ENCODE peak calls at places on chromosome 3, in four cellular contexts. One of them, this sample, is unnamed.

GRCh38 chr3:195270350-195271115 is 426 bp downstream of the XXYLT1 start:
- DNase-seq in mesothelial cell of epicardium: peak
- DNase-seq in left ventricle myocardium superior: peak
- DNase-seq in GM12865: peak
- DNase-seq in this sample: no peak

GRCh38 chr3:12737853-12738252 is 21.2 kb downstream of the TMEM40 start:
- DNase-seq in GM12865: no peak
- DNase-seq in left ventricle myocardium superior: no peak
- DNase-seq in mesothelial cell of epicardium: no peak
- DNase-seq in this sample: no peak

GRCh38 chr3:16254933-16255725 is 9.6 kb downstream of the DPH3 start:
- DNase-seq in mesothelial cell of epicardium: no peak
- DNase-seq in GM12865: peak
- DNase-seq in left ventricle myocardium superior: no peak
- DNase-seq in this sample: no peak

GRCh38 chr3:71885001-71885400 is 100.1 kb upstream of the PROK2 start:
- DNase-seq in left ventricle myocardium superior: no peak
- DNase-seq in GM12865: no peak
- DNase-seq in mesothelial cell of epicardium: no peak
- DNase-seq in this sample: no peak

GRCh38 chr3:109132801-109133473 is 3.6 kb upstream of the C3orf85 start:
- DNase-seq in mesothelial cell of epicardium: no peak
- DNase-seq in left ventricle myocardium superior: no peak
- DNase-seq in GM12865: no peak
- DNase-seq in this sample: no peak

GRCh38 chr3:67109651-67110204 is 111.6 kb downstream of the KBTBD8 start:
- DNase-seq in left ventricle myocardium superior: no peak
- DNase-seq in GM12865: peak
- DNase-seq in mesothelial cell of epicardium: no peak
- DNase-seq in this sample: no peak

GRCh38 chr3:42023380-42023779 is 61.5 kb upstream of the ULK4 start:
- DNase-seq in GM12865: no peak
- DNase-seq in left ventricle myocardium superior: no peak
- DNase-seq in mesothelial cell of epicardium: no peak
- DNase-seq in this sample: no peak

GRCh38 chr3:64030741-64031140 is 7.4 kb upstream of the PSMD6 start:
- DNase-seq in mesothelial cell of epicardium: peak
- DNase-seq in GM12865: peak
- DNase-seq in left ventricle myocardium superior: peak
- DNase-seq in this sample: peak

GRCh38 chr3:30873667-30874066 is 20.8 kb downstream of the GADL1 start:
- DNase-seq in GM12865: no peak
- DNase-seq in mesothelial cell of epicardium: no peak
- DNase-seq in left ventricle myocardium superior: no peak
- DNase-seq in this sample: no peak

GRCh38 chr3:34008191-34008590 is 209.8 kb downstream of the PDCD6IP start:
- DNase-seq in GM12865: no peak
- DNase-seq in mesothelial cell of epicardium: no peak
- DNase-seq in left ventricle myocardium superior: no peak
- DNase-seq in this sample: no peak

GRCh38 chr3:100630664-100631063 is 21.3 kb downstream of the ADGRG7 start:
- DNase-seq in GM12865: no peak
- DNase-seq in mesothelial cell of epicardium: no peak
- DNase-seq in left ventricle myocardium superior: no peak
- DNase-seq in this sample: no peak

GRCh38 chr3:126438746-126439145 is 36.9 kb downstream of the ZXDC start:
- DNase-seq in left ventricle myocardium superior: no peak
- DNase-seq in GM12865: no peak
- DNase-seq in mesothelial cell of epicardium: no peak
- DNase-seq in this sample: no peak

GRCh38 chr3:9914559-9915251 is 2.2 kb upstream of the IL17RC start:
- DNase-seq in mesothelial cell of epicardium: no peak
- DNase-seq in left ventricle myocardium superior: no peak
- DNase-seq in GM12865: no peak
- DNase-seq in this sample: no peak

GRCh38 chr3:10371789-10372188 is 50.9 kb upstream of the SEC13 start:
- DNase-seq in mesothelial cell of epicardium: no peak
- DNase-seq in GM12865: no peak
- DNase-seq in left ventricle myocardium superior: no peak
- DNase-seq in this sample: no peak

GRCh38 chr3:42735021-42735420 is 32.4 kb upstream of the HHATL start:
- DNase-seq in GM12865: no peak
- DNase-seq in mesothelial cell of epicardium: no peak
- DNase-seq in left ventricle myocardium superior: no peak
- DNase-seq in this sample: no peak

GRCh38 chr3:126101521-126101982 is 17.6 kb upstream of the SLC41A3 start:
- DNase-seq in GM12865: no peak
- DNase-seq in mesothelial cell of epicardium: no peak
- DNase-seq in left ventricle myocardium superior: no peak
- DNase-seq in this sample: no peak

GRCh38 chr3:105865016-105865623 is 3.7 kb downstream of the CBLB start:
- DNase-seq in mesothelial cell of epicardium: no peak
- DNase-seq in GM12865: no peak
- DNase-seq in left ventricle myocardium superior: no peak
- DNase-seq in this sample: no peak

GRCh38 chr3:113912551-113913246 is 35.1 kb upstream of the ZDHHC23 start:
- DNase-seq in GM12865: peak
- DNase-seq in mesothelial cell of epicardium: no peak
- DNase-seq in left ventricle myocardium superior: no peak
- DNase-seq in this sample: no peak

GRCh38 chr3:46947981-46948791 is 28.4 kb downstream of the CCDC12 start:
- DNase-seq in GM12865: peak
- DNase-seq in mesothelial cell of epicardium: no peak
- DNase-seq in left ventricle myocardium superior: peak
- DNase-seq in this sample: no peak

GRCh38 chr3:194395767-194396527 is 3.1 kb downstream of the GP5 start:
- DNase-seq in mesothelial cell of epicardium: no peak
- DNase-seq in left ventricle myocardium superior: peak
- DNase-seq in GM12865: no peak
- DNase-seq in this sample: no peak

GRCh38 chr3:149596136-149596770 is 61.6 kb downstream of the WWTR1 start:
- DNase-seq in mesothelial cell of epicardium: no peak
- DNase-seq in left ventricle myocardium superior: no peak
- DNase-seq in GM12865: no peak
- DNase-seq in this sample: no peak

GRCh38 chr3:2096196-2096595 is 2.5 kb upstream of the CNTN4 start:
- DNase-seq in GM12865: no peak
- DNase-seq in mesothelial cell of epicardium: no peak
- DNase-seq in left ventricle myocardium superior: no peak
- DNase-seq in this sample: no peak

GRCh38 chr3:37956353-37957184 is 34.0 kb upstream of the VILL start:
- DNase-seq in mesothelial cell of epicardium: no peak
- DNase-seq in left ventricle myocardium superior: no peak
- DNase-seq in GM12865: no peak
- DNase-seq in this sample: no peak

GRCh38 chr3:143228405-143228804 is 108.8 kb downstream of the CHST2 start:
- DNase-seq in left ventricle myocardium superior: no peak
- DNase-seq in GM12865: no peak
- DNase-seq in mesothelial cell of epicardium: no peak
- DNase-seq in this sample: no peak

GRCh38 chr3:40741729-40742128 is 217.0 kb downstream of the ZNF621 start:
- DNase-seq in left ventricle myocardium superior: no peak
- DNase-seq in mesothelial cell of epicardium: no peak
- DNase-seq in GM12865: peak
- DNase-seq in this sample: peak

GRCh38 chr3:160098261-160098908 is 109.8 kb downstream of the IL12A start:
- DNase-seq in GM12865: peak
- DNase-seq in left ventricle myocardium superior: no peak
- DNase-seq in mesothelial cell of epicardium: no peak
- DNase-seq in this sample: no peak

GRCh38 chr3:126911162-126912026 is 71.5 kb upstream of the PLXNA1 start:
- DNase-seq in GM12865: peak
- DNase-seq in left ventricle myocardium superior: no peak
- DNase-seq in mesothelial cell of epicardium: no peak
- DNase-seq in this sample: no peak